ENCODE peak calls at places on chromosomes 12 and 14, in eight cellular contexts. M is activated CD4-positive, alpha-beta T cell treated with anti-CD3 and anti-CD28 coated beads for 48 hours; L is NCI-H345; F is NCI-H146; R is GM06990; W is right lobe of liver; C is fibroblast of mammary gland; Z is Panc1. D is an unnamed sample.

GRCh38 chr12:69497308-69498026 is 27.3 kb downstream of the FRS2 start:
- DNase-seq in M (no peak), L (no peak), F (no peak), R (peak), W (no peak), C (peak), Z (no peak), D (peak)

GRCh38 chr14:89340200-89340667 is 76.8 kb downstream of the FOXN3 start:
- DNase-seq in M (no peak), L (no peak), F (no peak), R (no peak), W (no peak), C (peak), Z (no peak), D (peak)

GRCh38 chr14:72546359-72547035 is 347.4 kb downstream of the DPF3 start:
- DNase-seq in M (no peak), L (no peak), F (no peak), R (no peak), W (no peak), C (no peak), Z (no peak), D (no peak)

GRCh38 chr12:31231611-31232360 is 94.2 kb downstream of the SINHCAF start:
- DNase-seq in M (no peak), L (no peak), F (no peak), R (no peak), W (no peak), C (no peak), Z (no peak), D (no peak)

GRCh38 chr12:127257366-127257935 is 1009.5 kb upstream of the TMEM132C start:
- DNase-seq in M (no peak), L (no peak), F (no peak), R (no peak), W (no peak), C (peak), Z (no peak), D (no peak)

GRCh38 chr12:2682301-2683282 is 112.2 kb upstream of the FKBP4 start:
- DNase-seq in M (peak), L (peak), F (peak), R (no peak), W (no peak), C (peak), Z (no peak), D (peak)

GRCh38 chr14:95336192-95336760 is 16.6 kb upstream of the CLMN start:
- DNase-seq in M (no peak), L (no peak), F (no peak), R (no peak), W (no peak), C (no peak), Z (no peak), D (no peak)

GRCh38 chr12:77979597-77980250 is 149.0 kb downstream of the NAV3 start:
- DNase-seq in M (no peak), L (no peak), F (no peak), R (no peak), W (no peak), C (peak), Z (no peak), D (no peak)

GRCh38 chr12:111367661-111368221 is 1.2 kb downstream of the PHETA1 start:
- DNase-seq in M (no peak), L (no peak), F (no peak), R (no peak), W (peak), C (peak), Z (no peak), D (peak)

GRCh38 chr12:112488257-112488926 is 69.6 kb downstream of the PTPN11 start:
- DNase-seq in M (no peak), L (no peak), F (no peak), R (no peak), W (no peak), C (no peak), Z (no peak), D (no peak)

GRCh38 chr14:30698463-30698862 is 76.3 kb downstream of the SCFD1 start:
- DNase-seq in M (no peak), L (no peak), F (no peak), R (no peak), W (no peak), C (no peak), Z (no peak), D (peak)